ENCODE peak calls at places on chromosomes 1 and 21, in eight cellular contexts. X, E, F, Y, D, C, Z and W are unnamed samples.

GRCh38 chr1:223246468-223246867 is 103.4 kb upstream of the TLR5 start:
- DNase-seq in Z (no peak), X (no peak), Y (no peak), E (no peak), F (no peak), D (no peak), C (no peak), W (no peak)

GRCh38 chr1:201791775-201792166 is 37.2 kb upstream of the IPO9 start:
- DNase-seq in Z (peak), X (peak), Y (peak), E (no peak), D (no peak), C (no peak), F (no peak), W (peak)

GRCh38 chr1:20124451-20125057 is 5.2 kb upstream of the PLA2G2D start:
- DNase-seq in E (no peak), F (no peak), X (peak), C (no peak), Z (peak), Y (peak), D (peak), W (peak)

GRCh38 chr1:7560601-7561181 is 210.4 kb upstream of the VAMP3 start:
- DNase-seq in C (no peak), X (no peak), D (no peak), E (no peak), F (no peak), Z (no peak), Y (no peak), W (no peak)

GRCh38 chr21:43208561-43209332 is 39.9 kb downstream of the CRYAA start:
- DNase-seq in D (no peak), Z (no peak), C (no peak), E (no peak), X (no peak), F (no peak), Y (no peak), W (no peak)

GRCh38 chr21:15729346-15729673 is 472 bp upstream of the USP25 start:
- DNase-seq in Z (no peak), X (no peak), C (no peak), F (no peak), E (no peak), D (no peak), Y (no peak), W (peak)

GRCh38 chr1:232178191-232178590 is 451.7 kb downstream of the SIPA1L2 start:
- DNase-seq in F (no peak), E (no peak), X (no peak), C (no peak), Y (peak), Z (no peak), D (no peak), W (no peak)

GRCh38 chr1:183757061-183757460 is 47.9 kb upstream of the RGL1 start:
- DNase-seq in F (no peak), Y (peak), X (peak), C (no peak), Z (peak), E (no peak), D (no peak), W (peak)

GRCh38 chr1:150164224-150164623 is 14.5 kb downstream of the PLEKHO1 start:
- DNase-seq in F (no peak), E (no peak), X (no peak), Y (no peak), D (no peak), Z (no peak), C (no peak), W (no peak)

GRCh38 chr1:50048791-50049190 is 25.0 kb upstream of the AGBL4 start:
- DNase-seq in Z (no peak), Y (no peak), C (no peak), F (no peak), E (no peak), X (no peak), D (no peak), W (no peak)

GRCh38 chr1:73327180-73327793 is 870.7 kb downstream of the LRRIQ3 start:
- DNase-seq in Y (no peak), C (no peak), X (no peak), Z (no peak), E (no peak), D (no peak), F (no peak), W (no peak)

GRCh38 chr1:16158993-16159831 is 3.3 kb upstream of the EPHA2 start:
- DNase-seq in F (no peak), D (peak), Z (no peak), E (no peak), X (peak), Y (peak), C (no peak), W (no peak)

GRCh38 chr1:18350783-18351182 is 129.9 kb upstream of the KLHDC7A start:
- DNase-seq in C (no peak), E (no peak), D (no peak), F (no peak), Z (no peak), X (no peak), Y (no peak), W (no peak)

GRCh38 chr21:38490411-38491020 is 7.8 kb downstream of the ERG start:
- DNase-seq in Z (no peak), D (no peak), C (no peak), Y (no peak), F (no peak), X (no peak), E (no peak), W (no peak)

GRCh38 chr1:94095112-94095637 is 25.8 kb downstream of the ABCA4 start:
- DNase-seq in X (no peak), Y (no peak), E (no peak), C (no peak), Z (peak), F (no peak), D (no peak), W (peak)

GRCh38 chr1:169484683-169485426 is 889 bp downstream of the SLC19A2 start:
- DNase-seq in E (peak), C (peak), X (peak), D (peak), Z (peak), Y (peak), F (peak), W (peak)

GRCh38 chr1:156870734-156871133 is 10.1 kb downstream of the NTRK1 start:
- DNase-seq in C (no peak), Z (peak), Y (peak), X (peak), E (no peak), D (no peak), F (no peak), W (peak)

GRCh38 chr1:91578320-91579109 is 77.9 kb downstream of the CDC7 start:
- DNase-seq in X (no peak), Z (peak), Y (no peak), F (no peak), C (no peak), D (no peak), E (no peak), W (no peak)

GRCh38 chr1:211518330-211519289 is 26.6 kb upstream of the RD3 start:
- DNase-seq in Y (no peak), C (no peak), F (no peak), Z (no peak), E (no peak), X (no peak), D (no peak), W (no peak)

GRCh38 chr1:12059722-12060464 is 3.2 kb upstream of the TNFRSF8 start:
- DNase-seq in E (no peak), F (no peak), D (no peak), Y (no peak), X (no peak), Z (no peak), C (no peak), W (no peak)